ENCODE peak calls at places on chromosomes 4 and X, in five cellular contexts. N is omental fat pad, V is Right ventricle myocardium superior, X is lung, T is uterus. P is an unnamed sample.

GRCh38 chrX:10892605-10893225 is 218.4 kb upstream of the HCCS start:
- DNase-seq in V (no peak), X (no peak), N (no peak), T (no peak), P (no peak)

GRCh38 chr4:110978761-110979160 is 355.9 kb upstream of the PITX2 start:
- DNase-seq in T (no peak), X (no peak), N (no peak), V (no peak), P (no peak)

GRCh38 chr4:61202100-61202637 is 2.0 kb downstream of the ADGRL3 start:
- DNase-seq in T (no peak), V (peak), N (no peak), X (no peak), P (no peak)

GRCh38 chr4:1855334-1856070 is 454 bp downstream of the LETM1 start:
- DNase-seq in T (no peak), V (peak), X (peak), N (no peak), P (peak)

GRCh38 chr4:169618286-169618685 is 2.1 kb upstream of the CLCN3 start:
- DNase-seq in V (no peak), T (no peak), N (no peak), X (no peak), P (no peak)

GRCh38 chr4:109011241-109012031 is 248.6 kb upstream of the ETNPPL start:
- DNase-seq in V (no peak), N (no peak), X (no peak), T (no peak), P (no peak)

GRCh38 chr4:163878336-163879121 is 384.0 kb downstream of the TMA16 start:
- DNase-seq in X (no peak), T (no peak), N (no peak), V (no peak), P (no peak)

GRCh38 chr4:129323630-129324029 is 227.7 kb downstream of the C4orf33 start:
- DNase-seq in T (no peak), V (no peak), X (no peak), N (no peak), P (no peak)

GRCh38 chr4:3331511-3332394 is 38.9 kb downstream of the RGS12 start:
- DNase-seq in T (peak), X (no peak), N (no peak), V (peak), P (peak)

GRCh38 chr4:47469951-47470350 is 6.4 kb upstream of the COMMD8 start:
- DNase-seq in V (no peak), N (no peak), X (no peak), T (no peak), P (no peak)

P was measured in ureter.